ENCODE peak calls at places on chromosomes 13 and 19, in six cellular contexts. B is neuronal stem cell, N is IMR-90, X is H1, C is H9, G is trophoblast cell. S is an unnamed sample.
A peak's percentile ranks its signal among the peaks of the same experiment; 100 is the strongest.

GRCh38 chr13:104920091-104920490 is 1615.4 kb downstream of the EFNB2 start:
- DNase-seq in B (no peak), C (no peak), X (no peak), G (no peak), N (no peak), S (no peak)

GRCh38 chr19:18300930-18301717 is 19.7 kb upstream of the JUND start:
- DNase-seq in C (no peak), N (peak; percentile 62), X (no peak), B (no peak), G (peak; percentile 97), S (peak; percentile 80)

GRCh38 chr13:59111711-59112110 is 1052.0 kb downstream of the DIAPH3 start:
- DNase-seq in C (no peak), N (peak; percentile 86), B (no peak), X (no peak), G (no peak), S (peak; percentile 73)

GRCh38 chr19:40241809-40242384 is 15.4 kb upstream of the CCNP start:
- DNase-seq in N (no peak), G (no peak), X (no peak), C (no peak), B (no peak), S (no peak)

GRCh38 chr13:66348745-66349720 is 881.1 kb downstream of the PCDH9 start:
- DNase-seq in N (no peak), X (no peak), G (no peak), B (no peak), C (no peak), S (peak; percentile 4)

GRCh38 chr13:28548872-28549271 is 53.9 kb upstream of the FLT1 start:
- DNase-seq in C (no peak), G (no peak), N (no peak), X (no peak), B (no peak), S (no peak)

GRCh38 chr19:51687791-51688664 is 5.1 kb upstream of the SPACA6 start:
- DNase-seq in G (peak; percentile 81), N (peak; percentile 44), X (peak; percentile 77), B (no peak), C (peak; percentile 80), S (peak; percentile 88)

GRCh38 chr13:83881917-83882625 is at the start of gene SLITRK1:
- DNase-seq in C (peak; percentile 91), N (peak; percentile 19), X (peak; percentile 93), B (peak; percentile 92), G (no peak), S (peak; percentile 69)

GRCh38 chr19:11420429-11420893 is 1.3 kb upstream of the RGL3 start:
- DNase-seq in C (no peak), G (peak; percentile 36), N (no peak), B (no peak), X (peak; percentile 63), S (peak; percentile 61)

GRCh38 chr19:11535792-11536595 is 2.7 kb upstream of the CNN1 start:
- DNase-seq in G (peak; percentile 96), N (peak; percentile 88), C (peak; percentile 91), X (peak; percentile 98), B (peak; percentile 90), S (peak; percentile 91)

GRCh38 chr19:53945441-53945840 is 17.3 kb upstream of the CACNG8 start:
- DNase-seq in G (peak; percentile 3), C (peak; percentile 73), X (peak; percentile 58), N (peak; percentile 11), B (no peak), S (no peak)

GRCh38 chr19:51114087-51114714 is 6.0 kb upstream of the CTU1 start:
- DNase-seq in B (no peak), N (no peak), G (no peak), C (no peak), X (no peak), S (no peak)

GRCh38 chr13:44120814-44121505 is 241.3 kb downstream of the LACC1 start:
- DNase-seq in C (no peak), B (no peak), N (no peak), G (no peak), X (no peak), S (no peak)
- H2AFZ ChIP-seq in C (no peak overlapping the region), B (no peak overlapping the region), N (no peak overlapping the region), G (no peak overlapping the region), X (no peak overlapping the region), S (peak overlapping the region; percentile 51)

DNA sequence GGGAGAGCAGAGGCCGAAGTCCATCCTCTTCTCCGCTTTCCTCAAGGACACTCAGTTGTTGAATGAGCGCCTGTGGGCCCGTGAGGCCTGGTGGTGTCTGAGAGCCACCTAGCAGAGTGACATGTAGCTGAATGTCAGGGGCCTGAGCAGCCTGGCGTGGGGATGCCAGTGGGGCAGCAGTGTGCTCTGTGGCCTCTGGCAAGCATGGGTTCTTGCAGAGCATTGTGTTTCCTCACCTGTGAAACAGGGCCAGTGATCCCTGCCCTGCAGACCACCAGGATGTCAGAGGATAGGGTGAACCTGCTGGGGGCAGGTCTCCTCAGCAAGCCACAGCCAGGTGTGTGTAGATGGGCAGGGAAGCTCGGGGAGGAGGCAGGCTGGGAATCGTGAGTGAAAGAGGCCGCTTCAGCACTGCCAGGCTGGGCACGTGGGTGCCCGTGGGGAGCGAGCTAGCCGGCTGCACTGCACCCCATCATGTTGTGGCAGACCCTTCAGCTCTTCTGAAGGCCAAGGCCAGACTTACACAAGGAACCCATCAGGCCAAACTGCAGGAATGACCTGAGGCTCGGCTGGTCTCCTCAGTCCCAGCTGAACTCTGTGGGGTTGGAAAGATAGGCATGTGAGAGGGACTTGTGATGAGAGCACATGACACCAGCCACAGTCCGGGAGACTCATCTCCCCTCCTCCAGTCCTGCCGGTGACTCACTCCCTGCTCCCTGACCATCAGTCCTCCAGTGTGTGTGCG is 5.0 kb downstream of the PPP1R37 start:
- DNase-seq in B (no peak), X (no peak), C (no peak), G (peak; percentile 40), N (peak; percentile 98), S (peak; percentile 97)
- H3K79me1 ChIP-seq in B (peaks cover 20% of the 10 kb centered on the region), X (peaks cover 65% of the 10 kb centered on the region), C (no peaks in the 10 kb centered on the region), G (peaks cover 4% of the 10 kb centered on the region), N (peaks cover 29% of the 10 kb centered on the region), S (peaks cover 13% of the 10 kb centered on the region)

GRCh38 chr13:94328336-94329041 is 151.0 kb downstream of the DCT start:
- DNase-seq in G (no peak), X (no peak), N (no peak), C (no peak), B (no peak), S (peak; percentile 25)
- H2AFZ ChIP-seq in G (no peak overlapping the region), X (no peak overlapping the region), N (peak overlapping the region; percentile 45), C (no peak overlapping the region), B (no peak overlapping the region), S (no peak overlapping the region)

DNA sequence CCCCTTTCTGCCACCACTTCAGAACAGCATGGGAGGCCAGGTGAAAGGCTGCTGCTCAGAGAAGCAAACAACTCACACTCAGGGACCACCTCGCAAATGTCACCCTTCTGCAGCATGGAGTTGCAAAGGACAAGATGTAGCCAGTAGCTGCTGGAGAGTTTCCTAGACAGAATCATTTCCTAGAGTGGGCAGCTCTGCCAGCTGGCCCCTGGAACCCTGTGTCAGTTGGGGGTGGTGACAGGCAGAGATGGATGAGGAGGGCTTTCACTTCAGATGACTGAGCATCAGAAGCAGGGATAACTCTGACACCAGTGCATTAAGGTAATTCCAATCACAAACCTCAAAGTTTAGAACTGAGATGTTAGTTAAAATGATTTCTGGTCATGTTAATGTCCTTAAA is 34.4 kb upstream of the EPHX3 start:
- DNase-seq in B (no peak), N (no peak), C (no peak), G (no peak), X (no peak), S (no peak)
- H3K79me1 ChIP-seq in B (peaks cover 33% of the 10 kb centered on the region), N (peaks cover 28% of the 10 kb centered on the region), C (peaks cover 5% of the 10 kb centered on the region), G (no peaks in the 10 kb centered on the region), X (peaks cover 17% of the 10 kb centered on the region), S (peaks cover 18% of the 10 kb centered on the region)

DNA sequence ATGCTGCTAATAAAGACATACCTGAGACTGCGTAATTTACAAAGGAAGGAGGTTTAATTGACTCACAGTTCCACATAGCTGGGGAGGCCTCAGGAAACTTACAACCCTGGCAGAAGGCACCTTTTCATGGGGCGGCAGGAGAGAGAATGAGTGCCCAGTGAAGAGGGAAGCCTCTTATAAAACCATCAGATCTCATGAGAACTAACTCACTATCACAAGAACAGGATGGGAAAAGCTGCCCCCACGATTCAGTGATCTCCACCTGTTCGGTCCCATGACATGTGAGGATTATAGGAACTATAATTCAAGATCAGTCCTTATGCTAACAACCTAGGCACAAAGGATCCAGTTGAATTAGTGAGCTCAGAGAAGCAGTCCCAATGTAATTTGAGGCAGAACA is 59.4 kb downstream of the GPC6 start:
- DNase-seq in X (no peak), N (no peak), G (no peak), B (no peak), C (no peak), S (no peak)
- H2AFZ ChIP-seq in X (no peak overlapping the region), N (no peak overlapping the region), G (no peak overlapping the region), B (no peak overlapping the region), C (no peak overlapping the region), S (no peak overlapping the region)

GRCh38 chr19:7078007-7078406 is 8.5 kb downstream of the ZNF557 start:
- DNase-seq in N (no peak), G (no peak), C (no peak), B (no peak), X (no peak), S (peak; percentile 17)

GRCh38 chr19:7072541-7072940 is 3.0 kb downstream of the ZNF557 start:
- DNase-seq in B (no peak), N (no peak), G (no peak), C (no peak), X (no peak), S (no peak)

GRCh38 chr19:7074705-7075282 is 5.3 kb downstream of the ZNF557 start:
- DNase-seq in X (no peak), N (no peak), C (no peak), G (no peak), B (no peak), S (no peak)

DNA sequence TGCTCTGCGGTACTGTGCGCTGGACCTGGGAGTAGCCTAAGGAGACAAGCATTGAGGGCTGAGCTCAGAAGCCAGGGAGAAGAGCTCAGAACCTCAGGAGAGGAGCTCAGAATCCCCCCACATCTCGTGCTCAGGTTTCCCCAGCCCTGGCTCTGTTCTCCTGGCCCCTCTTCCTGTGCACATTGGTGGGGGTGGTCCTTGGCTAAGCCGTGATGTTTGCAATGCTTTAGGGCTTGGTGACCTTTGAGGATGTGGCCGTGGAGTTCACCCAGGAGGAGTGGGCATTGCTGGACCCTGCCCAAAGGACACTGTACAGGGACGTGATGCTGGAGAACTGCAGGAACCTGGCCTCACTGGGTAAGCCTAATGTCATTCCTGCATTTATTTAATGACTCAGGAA is 6.6 kb downstream of the ZNF557 start:
- DNase-seq in C (no peak), B (no peak), N (no peak), X (no peak), G (no peak), S (no peak)
- H3K79me1 ChIP-seq in C (no peaks in the 10 kb centered on the region), B (peaks cover 1% of the 10 kb centered on the region), N (peaks cover 2% of the 10 kb centered on the region), X (no peaks in the 10 kb centered on the region), G (peaks cover 4% of the 10 kb centered on the region), S (peaks cover 30% of the 10 kb centered on the region)

GRCh38 chr13:31327157-31327556 is 127.4 kb downstream of the B3GLCT start:
- DNase-seq in N (no peak), B (no peak), C (no peak), X (no peak), G (no peak), S (no peak)

GRCh38 chr13:31322025-31322424 is 122.2 kb downstream of the B3GLCT start:
- DNase-seq in N (peak; percentile 7), X (no peak), C (no peak), G (peak; percentile 60), B (no peak), S (peak; percentile 11)

GRCh38 chr13:31320946-31321345 is 121.2 kb downstream of the B3GLCT start:
- DNase-seq in X (no peak), C (no peak), N (no peak), B (no peak), G (no peak), S (no peak)

GRCh38 chr13:31321457-31321856 is 121.7 kb downstream of the B3GLCT start:
- DNase-seq in C (no peak), G (no peak), N (no peak), B (no peak), X (no peak), S (no peak)

GRCh38 chr13:31322702-31323101 is 122.9 kb downstream of the B3GLCT start:
- DNase-seq in G (peak; percentile 59), B (no peak), X (no peak), N (no peak), C (no peak), S (no peak)
- H2AFZ ChIP-seq in G (no peak overlapping the region), B (peak overlapping the region; percentile 13), X (no peak overlapping the region), N (no peak overlapping the region), C (no peak overlapping the region), S (no peak overlapping the region)